ENCODE peak calls at places on chromosomes 2 and 18, in ten cellular contexts. N is GM23338; B is skeletal muscle cell; O is occipital lobe; F is frontal cortex; A is esophagus squamous epithelium; K is stimulated activated CD4-positive, alpha-beta T cell treated with anti-CD3 and anti-CD28 coated beads, Interleukin-12 subunit alpha, Interleukin-12 subunit beta, amount 100 ng/mL, for 4 hours; J is NCI-H1105 treated with DMSO at 0.1 percent for 48 hours; D is Right ventricle myocardium superior; R is dorsolateral prefrontal cortex. G is an unnamed sample.

GRCh38 chr18:62713651-62714247 is 1.6 kb upstream of the PHLPP1 start:
- DNase-seq in K (no peak), R (no peak), O (no peak), J (no peak), A (no peak), B (no peak), F (no peak), D (peak), N (peak), G (no peak)

GRCh38 chr2:234973008-234973407 is 21.2 kb downstream of the SH3BP4 start:
- DNase-seq in N (no peak), B (no peak), R (no peak), A (no peak), K (no peak), J (no peak), F (no peak), O (no peak), D (no peak), G (no peak)

GRCh38 chr2:182301093-182301492 is 125.7 kb downstream of the PDE1A start:
- DNase-seq in J (peak), N (no peak), K (no peak), F (no peak), O (no peak), B (no peak), D (no peak), R (no peak), A (no peak), G (no peak)

GRCh38 chr2:102072741-102073140 is 69.8 kb upstream of the IL1R1 start:
- DNase-seq in R (no peak), D (no peak), O (no peak), N (no peak), F (no peak), A (no peak), K (no peak), J (no peak), B (no peak), G (no peak)

GRCh38 chr2:120482334-120482733 is 136.4 kb downstream of the INHBB start:
- DNase-seq in B (no peak), O (no peak), R (peak), J (no peak), K (no peak), F (no peak), A (no peak), N (no peak), D (no peak), G (no peak)

GRCh38 chr2:9234680-9235387 is 28.2 kb downstream of the ASAP2 start:
- DNase-seq in J (no peak), A (no peak), K (no peak), F (no peak), B (no peak), O (peak), N (no peak), R (no peak), D (no peak), G (no peak)

GRCh38 chr2:239268082-239268481 is 132.7 kb downstream of the HDAC4 start:
- DNase-seq in K (no peak), D (peak), R (no peak), A (no peak), B (no peak), O (no peak), J (no peak), F (no peak), N (no peak), G (peak)

GRCh38 chr2:160747771-160748170 is 254.2 kb upstream of the RBMS1 start:
- DNase-seq in R (no peak), D (no peak), J (no peak), O (no peak), F (no peak), K (no peak), A (no peak), N (no peak), B (no peak), G (no peak)

GRCh38 chr2:71893646-71894045 is 254.0 kb downstream of the CYP26B1 start:
- DNase-seq in K (no peak), N (no peak), D (no peak), B (no peak), J (no peak), A (no peak), R (peak), F (no peak), O (no peak), G (no peak)

GRCh38 chr18:45962866-45963265 is 4.3 kb downstream of the EPG5 start:
- DNase-seq in A (no peak), K (no peak), B (no peak), F (no peak), N (no peak), R (no peak), J (no peak), O (no peak), D (no peak), G (no peak)

GRCh38 chr18:58541137-58541788 is 87.6 kb downstream of the ALPK2 start:
- DNase-seq in D (no peak), F (no peak), B (no peak), O (no peak), A (no peak), R (no peak), K (no peak), J (no peak), N (peak), G (no peak)

GRCh38 chr2:149314687-149315086 is 15.7 kb upstream of the LYPD6 start:
- DNase-seq in N (peak), K (no peak), R (no peak), B (no peak), O (no peak), F (no peak), J (no peak), D (no peak), A (no peak), G (no peak)

GRCh38 chr2:127081826-127082633 is 24.9 kb downstream of the BIN1 start:
- DNase-seq in A (peak), N (peak), O (peak), R (peak), D (peak), B (no peak), J (no peak), F (peak), K (peak), G (no peak)

GRCh38 chr2:66717491-66717890 is 282.6 kb downstream of the MEIS1 start:
- DNase-seq in A (no peak), F (no peak), N (no peak), O (no peak), D (no peak), J (no peak), R (no peak), K (no peak), B (peak), G (no peak)

GRCh38 chr18:80233201-80233835 is 14.0 kb downstream of the PARD6G start:
- DNase-seq in D (no peak), N (no peak), A (no peak), B (no peak), O (no peak), K (no peak), R (no peak), J (no peak), F (no peak), G (no peak)

GRCh38 chr2:9703085-9703641 is 72.4 kb upstream of the YWHAQ start:
- DNase-seq in B (peak), R (peak), F (peak), N (no peak), K (peak), D (peak), O (peak), J (no peak), A (no peak), G (no peak)

GRCh38 chr2:224159345-224159928 is 120.4 kb upstream of the SERPINE2 start:
- DNase-seq in O (no peak), K (no peak), N (no peak), F (no peak), R (no peak), B (no peak), D (no peak), J (no peak), A (no peak), G (no peak)

GRCh38 chr18:26074256-26074655 is 16.2 kb downstream of the SS18 start:
- DNase-seq in K (no peak), F (no peak), R (no peak), B (no peak), O (no peak), D (no peak), N (no peak), J (no peak), A (no peak), G (no peak)

GRCh38 chr2:55391155-55391554 is 28.5 kb downstream of the CCDC88A start:
- DNase-seq in J (no peak), N (no peak), F (no peak), A (no peak), D (no peak), O (no peak), B (no peak), R (no peak), K (no peak), G (no peak)

GRCh38 chr2:164710252-164710633 is 89.0 kb upstream of the GRB14 start:
- DNase-seq in R (no peak), B (peak), J (no peak), O (no peak), F (no peak), D (no peak), N (no peak), K (no peak), A (no peak), G (no peak)

GRCh38 chr2:135258193-135258592 is 206.1 kb downstream of the RAB3GAP1 start:
- DNase-seq in N (peak), O (no peak), R (no peak), B (no peak), A (no peak), D (no peak), J (no peak), F (no peak), K (no peak), G (no peak)

GRCh38 chr18:74375999-74376398 is 60.4 kb downstream of the C18orf63 start:
- DNase-seq in F (no peak), A (no peak), N (no peak), R (no peak), D (no peak), B (no peak), K (no peak), O (no peak), J (no peak), G (no peak)

G was measured in anterior cingulate cortex.